ENCODE peak calls at places on chromosomes 11 and 22, in six cellular contexts. T is fibroblast of lung, F is PC-9, B is astrocyte of the cerebellum, C is GM06990, X is uterus. P is an unnamed sample.

GRCh38 chr22:39234157-39234793 is 10.5 kb downstream of the PDGFB start:
- DNase-seq in T (no peak), C (no peak), B (peak; percentile 8), X (no peak), F (no peak), P (no peak)

GRCh38 chr11:68956142-68956541 is 24.6 kb downstream of the MRGPRD start:
- DNase-seq in T (no peak), F (no peak), C (peak; percentile 33), B (no peak), X (no peak), P (no peak)

GRCh38 chr11:102599642-102600261 is 25.4 kb downstream of the MMP20 start:
- DNase-seq in X (no peak), C (peak; percentile 57), F (peak; percentile 44), T (peak; percentile 90), B (peak; percentile 88), P (peak; percentile 26)

GRCh38 chr11:133843454-133843987 is 1.8 kb downstream of the SPATA19 start:
- DNase-seq in X (no peak), C (no peak), T (no peak), F (no peak), B (no peak), P (no peak)

GRCh38 chr22:37146507-37147180 is 3.1 kb downstream of the IL2RB start:
- DNase-seq in B (no peak), T (no peak), C (no peak), X (no peak), F (no peak), P (no peak)

GRCh38 chr11:66327171-66328035 is 8.8 kb downstream of the RIN1 start:
- DNase-seq in C (no peak), T (peak; percentile 65), B (no peak), F (no peak), X (no peak), P (peak; percentile 85)

GRCh38 chr11:60625262-60625661 is 74.2 kb upstream of the MS4A8 start:
- DNase-seq in C (no peak), F (peak; percentile 6), T (peak; percentile 28), X (no peak), B (no peak), P (peak; percentile 41)

GRCh38 chr11:77065878-77066228 is 918 bp upstream of the CAPN5 start:
- DNase-seq in C (no peak), B (no peak), X (peak; percentile 72), T (peak; percentile 83), F (no peak), P (no peak)

GRCh38 chr11:88569342-88569741 is 231.8 kb upstream of the CTSC start:
- DNase-seq in X (no peak), B (no peak), C (no peak), F (no peak), T (no peak), P (no peak)

GRCh38 chr11:86978247-86978646 is 23.1 kb upstream of the FZD4 start:
- DNase-seq in T (peak; percentile 25), X (no peak), F (no peak), B (no peak), C (no peak), P (no peak)

GRCh38 chr11:81207421-81208054 is 1526.1 kb downstream of the FAM181B start:
- DNase-seq in B (no peak), F (no peak), C (no peak), X (no peak), T (no peak), P (no peak)

GRCh38 chr11:72721689-72722049 is 30.5 kb downstream of the ARAP1 start:
- DNase-seq in T (peak; percentile 53), C (no peak), X (no peak), F (peak; percentile 38), B (no peak), P (no peak)

GRCh38 chr22:46576556-46577351 is 39.3 kb upstream of the CELSR1 start:
- DNase-seq in B (no peak), F (peak; percentile 61), C (peak; percentile 69), X (peak; percentile 53), T (peak; percentile 42), P (peak; percentile 55)

GRCh38 chr11:70204466-70204799 is 1.3 kb downstream of the FADD start:
- DNase-seq in B (no peak), T (no peak), F (no peak), X (no peak), C (no peak), P (no peak)

GRCh38 chr11:70203749-70204465 is 811 bp downstream of the FADD start:
- DNase-seq in B (peak; percentile 54), T (peak; percentile 77), C (peak; percentile 69), F (peak; percentile 78), X (peak; percentile 55), P (peak; percentile 78)

GRCh38 chr11:70202898-70203748 is at the start of gene FADD:
- DNase-seq in T (peak; percentile 90), F (peak; percentile 94), C (peak; percentile 98), X (peak; percentile 93), B (peak; percentile 80), P (peak; percentile 89)

GRCh38 chr11:70200212-70200844 is 2.8 kb upstream of the FADD start:
- DNase-seq in C (no peak), B (no peak), F (no peak), T (no peak), X (no peak), P (peak; percentile 66)

DNA sequence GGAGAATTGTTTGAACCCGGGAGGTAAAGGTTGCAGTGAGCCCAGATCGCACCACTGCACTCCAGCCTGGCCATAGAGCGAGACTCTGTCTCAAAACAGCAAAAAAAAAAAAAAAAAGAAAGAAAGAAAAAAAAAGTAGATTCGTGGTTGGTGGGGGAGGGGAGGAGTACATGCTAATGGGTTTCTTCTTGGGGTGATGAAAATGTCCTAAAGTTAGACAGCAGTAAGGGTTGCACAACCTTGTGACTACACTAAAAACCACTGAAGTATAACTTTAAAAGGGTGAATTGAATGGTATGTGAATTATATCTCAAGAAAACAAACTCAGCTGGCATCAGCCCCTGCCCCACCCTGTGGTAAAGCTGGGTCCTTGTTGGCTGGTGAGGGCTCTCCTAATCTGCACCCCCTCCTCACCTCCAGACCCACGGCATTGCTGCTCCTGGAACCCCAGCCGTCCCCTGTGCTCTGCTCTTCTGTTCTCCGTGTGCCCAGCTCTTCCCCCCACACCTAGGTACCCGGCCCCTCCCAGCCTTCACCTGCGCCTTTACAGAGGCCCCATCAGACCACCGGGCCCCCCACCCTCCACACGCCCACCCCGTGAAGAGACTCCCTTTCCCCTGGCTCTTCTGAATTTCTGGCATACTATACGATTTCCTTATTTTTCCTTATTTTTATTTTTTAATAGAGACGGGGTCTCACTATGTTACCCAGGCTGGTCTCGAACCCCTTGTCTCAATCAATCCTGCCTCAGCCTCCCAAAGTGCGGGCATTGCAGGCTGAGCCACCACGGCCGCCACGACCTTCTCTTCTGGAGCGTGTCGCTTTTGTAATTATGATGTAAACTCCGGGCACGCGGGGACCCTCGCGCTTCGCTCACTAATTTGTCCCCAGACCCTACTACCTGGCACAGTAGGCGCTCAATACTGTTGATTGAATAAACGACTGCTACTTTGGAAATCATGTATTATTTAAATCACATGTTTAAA is 927 bp upstream of the FADD start:
- DNase-seq in B (no peak), T (peak; percentile 37), F (no peak), X (no peak), C (no peak), P (no peak)
- H3K4me3 ChIP-seq in B (peak overlapping the region; percentile 98), T (peak overlapping the region; percentile 98), F (peak overlapping the region; percentile 78), X (peak overlapping the region; percentile 66), C (no peak overlapping the region), P (peak overlapping the region; percentile 99)

DNA sequence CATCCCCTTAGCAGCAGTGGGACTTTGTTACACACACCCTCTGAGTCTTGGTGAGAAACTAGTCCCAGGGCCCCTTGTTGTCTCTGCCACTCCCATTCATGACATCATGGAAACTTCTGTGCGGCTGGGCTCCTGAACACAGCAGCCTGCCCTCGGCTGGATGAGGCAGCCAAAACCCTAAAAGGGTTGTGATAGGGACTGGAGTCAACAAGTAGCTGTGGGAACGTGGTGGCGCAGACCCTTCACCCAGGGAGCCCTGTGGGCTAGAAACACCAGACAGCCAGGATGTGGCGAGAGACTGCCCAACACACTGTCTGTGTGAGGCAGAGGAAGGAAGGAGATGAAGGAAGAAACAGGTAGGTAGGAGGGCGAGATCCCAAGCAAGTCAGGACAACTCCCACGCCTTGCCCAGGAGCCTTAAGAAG is 3.9 kb downstream of the CD3D start:
- DNase-seq in X (no peak), F (no peak), C (no peak), B (no peak), T (no peak), P (no peak)
- H3K4me3 ChIP-seq in X (no peak overlapping the region), F (no peak overlapping the region), C (no peak overlapping the region), B (no peak overlapping the region), T (no peak overlapping the region), P (no peak overlapping the region)

GRCh38 chr11:73856001-73856663 is 20.5 kb downstream of the COA4 start:
- DNase-seq in X (no peak), F (no peak), B (no peak), T (no peak), C (no peak), P (no peak)
- H3K4me3 ChIP-seq in X (no peak overlapping the region), F (no peak overlapping the region), B (no peak overlapping the region), T (no peak overlapping the region), C (no peak overlapping the region), P (no peak overlapping the region)

GRCh38 chr22:17107547-17107810 is 13.7 kb downstream of the TMEM121B start:
- DNase-seq in F (no peak), X (no peak), C (no peak), B (no peak), T (no peak), P (no peak)

GRCh38 chr22:17105143-17106129 is 15.7 kb downstream of the TMEM121B start:
- DNase-seq in X (no peak), B (no peak), F (no peak), T (no peak), C (no peak), P (no peak)

GRCh38 chr22:17106161-17106784 is 14.9 kb downstream of the TMEM121B start:
- DNase-seq in X (no peak), F (no peak), T (no peak), C (no peak), B (no peak), P (no peak)

GRCh38 chr22:17108256-17109112 is 12.7 kb downstream of the TMEM121B start:
- DNase-seq in T (no peak), X (no peak), F (no peak), C (no peak), B (no peak), P (no peak)

DNA sequence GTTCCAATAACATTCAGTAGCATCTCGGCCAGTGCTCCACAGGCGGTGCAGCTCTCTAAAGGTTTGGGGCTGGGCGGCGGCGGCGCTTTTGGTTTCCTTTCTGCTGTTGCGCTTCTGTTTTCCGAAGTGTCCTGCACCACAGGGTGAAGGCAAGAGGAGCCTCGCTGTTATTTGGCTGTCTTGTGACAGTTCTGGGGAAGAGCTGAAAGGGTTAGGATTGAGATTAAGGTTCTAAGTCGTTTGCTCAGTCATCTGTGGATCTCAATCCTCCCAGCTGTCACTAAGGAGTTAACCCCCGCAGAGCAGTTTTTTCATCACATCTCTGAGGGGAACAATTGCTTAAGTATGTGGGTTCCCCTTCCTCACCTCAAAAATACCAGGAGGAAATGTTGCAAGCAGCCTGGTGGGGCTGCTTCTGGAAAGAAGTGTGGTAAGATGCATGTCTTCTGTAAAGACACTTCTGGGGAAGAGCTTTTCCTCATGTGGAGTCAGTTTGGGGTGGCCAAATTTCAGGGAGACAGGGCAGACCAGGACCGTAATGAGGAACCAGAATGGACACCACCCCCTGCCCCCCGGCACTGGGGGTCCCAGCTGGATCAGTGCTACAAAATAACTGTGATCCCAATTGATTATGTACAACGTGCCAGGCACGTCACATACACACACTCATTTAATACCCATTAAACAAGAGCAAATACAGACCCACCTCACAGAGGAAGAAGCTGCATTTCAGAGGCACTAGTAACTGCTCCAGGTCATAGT is 14.2 kb downstream of the TMEM121B start:
- DNase-seq in F (no peak), B (no peak), T (no peak), X (no peak), C (no peak), P (no peak)
- H3K4me3 ChIP-seq in F (no peak overlapping the region), B (no peak overlapping the region), T (no peak overlapping the region), X (no peak overlapping the region), C (no peak overlapping the region), P (no peak overlapping the region)

GRCh38 chr11:62922189-62922589 is 1.0 kb upstream of the CHRM1 start:
- DNase-seq in C (no peak), X (no peak), F (no peak), B (no peak), T (no peak), P (no peak)
- H3K4me3 ChIP-seq in C (no peak overlapping the region), X (no peak overlapping the region), F (no peak overlapping the region), B (no peak overlapping the region), T (no peak overlapping the region), P (no peak overlapping the region)